ENCODE peak calls at places on chromosomes 13 and 19, in eight cellular contexts. H, S, E, R, M, G, P and X are unnamed samples.

GRCh38 chr19:33226550-33227241 is 1.0 kb upstream of the SLC7A10 start:
- DNase-seq in S (no peak), E (no peak), H (no peak), R (no peak), M (no peak), P (peak), G (no peak), X (no peak)

GRCh38 chr13:95644611-95645052 is at the start of gene DZIP1:
- DNase-seq in H (no peak), E (peak), R (peak), M (no peak), P (peak), S (peak), G (peak), X (no peak)

GRCh38 chr19:3249408-3249807 is 24.9 kb downstream of the CELF5 start:
- DNase-seq in P (peak), R (no peak), M (no peak), G (no peak), E (no peak), S (no peak), H (peak), X (no peak)

GRCh38 chr13:36858285-36858684 is 39.3 kb downstream of the RFXAP start:
- DNase-seq in S (peak), H (peak), R (no peak), E (peak), M (no peak), P (no peak), G (peak), X (no peak)

GRCh38 chr19:11295180-11295579 is 780 bp upstream of the TSPAN16 start:
- DNase-seq in S (no peak), E (no peak), H (no peak), G (no peak), P (no peak), M (no peak), R (no peak), X (no peak)

GRCh38 chr13:47000166-47000565 is 103.3 kb upstream of the HTR2A start:
- DNase-seq in E (no peak), H (no peak), R (no peak), M (no peak), S (no peak), G (no peak), P (no peak), X (no peak)

GRCh38 chr19:40358773-40359172 is 10.3 kb downstream of the PLD3 start:
- DNase-seq in S (no peak), M (no peak), R (no peak), P (no peak), E (no peak), H (peak), G (no peak), X (no peak)

GRCh38 chr19:39481229-39481545 is 549 bp downstream of the TIMM50 start:
- DNase-seq in R (no peak), E (no peak), S (no peak), G (peak), M (no peak), H (peak), P (no peak), X (no peak)

GRCh38 chr19:10895920-10896319 is 24.6 kb downstream of the CARM1 start:
- DNase-seq in R (no peak), E (no peak), M (no peak), G (no peak), P (no peak), H (no peak), S (no peak), X (no peak)

GRCh38 chr13:45055198-45055901 is 65.0 kb upstream of the GTF2F2 start:
- DNase-seq in P (peak), G (peak), E (peak), H (peak), M (peak), S (peak), R (no peak), X (peak)

GRCh38 chr19:55677572-55678028 is 2.6 kb downstream of the EPN1 start:
- DNase-seq in E (no peak), S (no peak), H (peak), M (no peak), G (no peak), P (no peak), R (no peak), X (no peak)

GRCh38 chr19:30362156-30362754 is 9.9 kb upstream of the ZNF536 start:
- DNase-seq in R (no peak), P (no peak), E (no peak), H (peak), G (no peak), M (no peak), S (no peak), X (no peak)

GRCh38 chr13:49584771-49585182 is 581 bp downstream of the RCBTB1 start:
- DNase-seq in G (peak), H (peak), S (no peak), M (no peak), E (peak), R (no peak), P (no peak), X (no peak)

GRCh38 chr19:11887618-11888531 is at the start of gene ZNF69:
- DNase-seq in P (peak), S (peak), G (peak), R (peak), E (peak), M (peak), H (no peak), X (peak)

GRCh38 chr19:37817180-37817911 is 38.0 kb upstream of the ZNF573 start:
- DNase-seq in R (peak), G (peak), M (no peak), E (peak), P (peak), H (no peak), S (no peak), X (no peak)

GRCh38 chr19:5154129-5154798 is 185.4 kb downstream of the KDM4B start:
- DNase-seq in E (no peak), S (no peak), M (peak), P (peak), R (no peak), G (peak), H (peak), X (no peak)

GRCh38 chr13:35881360-35881759 is 249.8 kb downstream of the DCLK1 start:
- DNase-seq in S (no peak), G (peak), M (no peak), R (no peak), P (no peak), E (peak), H (no peak), X (no peak)

GRCh38 chr13:32582991-32583390 is 3.3 kb upstream of the PDS5B start:
- DNase-seq in P (no peak), S (no peak), M (no peak), E (no peak), H (no peak), R (no peak), G (no peak), X (no peak)

GRCh38 chr13:93945621-93946020 is 533.9 kb downstream of the DCT start:
- DNase-seq in E (no peak), S (no peak), H (no peak), G (no peak), M (no peak), R (no peak), P (no peak), X (no peak)

GRCh38 chr13:32829269-32829668 is 187.0 kb upstream of the KL start:
- DNase-seq in P (no peak), M (no peak), S (no peak), G (no peak), R (no peak), H (no peak), E (no peak), X (no peak)

GRCh38 chr13:111969551-111970135 is 97.3 kb upstream of the SOX1 start:
- DNase-seq in P (no peak), M (no peak), H (no peak), R (no peak), E (no peak), S (no peak), G (no peak), X (no peak)

GRCh38 chr19:18093439-18094161 is 4.0 kb upstream of the MAST3 start:
- DNase-seq in R (no peak), E (peak), P (no peak), G (peak), H (peak), S (peak), M (no peak), X (no peak)